ENCODE peak calls at places on chromosomes 5 and 9, in four cellular contexts. F is CD4-positive, CD25-positive, alpha-beta regulatory T cell; O is pancreas; T is transverse colon. N is an unnamed sample. For H3K4me1, the result is how much of the 10 kb centered on the place peaks cover.

GRCh38 chr5:119174578-119175163 is 103.8 kb downstream of the DMXL1 start:
- DNase-seq in T (no peak), O (no peak), F (no peak), N (peak)

GRCh38 chr5:41835625-41836024 is 34.6 kb downstream of the OXCT1 start:
- DNase-seq in T (no peak), O (no peak), F (no peak), N (no peak)

GRCh38 chr5:89003563-89004036 is 120.6 kb upstream of the MEF2C start:
- DNase-seq in T (no peak), F (no peak), O (no peak), N (no peak)

GRCh38 chr5:157182143-157182757 is 1.6 kb downstream of the ITK start:
- DNase-seq in F (no peak), O (no peak), T (no peak), N (no peak)

GRCh38 chr5:115472601-115473000 is 72.0 kb downstream of the FEM1C start:
- DNase-seq in T (no peak), O (no peak), F (no peak), N (no peak)

GRCh38 chr5:65696892-65697291 is 25.0 kb downstream of the SGTB start:
- DNase-seq in O (no peak), F (no peak), T (no peak), N (no peak)

GRCh38 chr9:120377268-120378150 is 202.5 kb downstream of the CDK5RAP2 start:
- DNase-seq in T (no peak), F (no peak), O (no peak), N (no peak)

GRCh38 chr5:14339467-14339866 is 196.3 kb downstream of the TRIO start:
- DNase-seq in O (peak), F (no peak), T (no peak), N (no peak)

GRCh38 chr5:55600536-55601208 is 65.9 kb upstream of the PLPP1 start:
- DNase-seq in T (no peak), O (no peak), F (no peak), N (no peak)

GRCh38 chr5:38528162-38528703 is 28.2 kb downstream of the LIFR start:
- DNase-seq in F (no peak), T (no peak), O (no peak), N (peak)

GRCh38 chr5:38529955-38530644 is 26.3 kb downstream of the LIFR start:
- DNase-seq in T (no peak), F (no peak), O (no peak), N (no peak)

GRCh38 chr5:38531518-38531917 is 24.9 kb downstream of the LIFR start:
- DNase-seq in O (no peak), F (no peak), T (no peak), N (no peak)

GRCh38 chr5:38524006-38524405 is 32.4 kb downstream of the LIFR start:
- DNase-seq in T (no peak), F (no peak), O (no peak), N (no peak)

DNA sequence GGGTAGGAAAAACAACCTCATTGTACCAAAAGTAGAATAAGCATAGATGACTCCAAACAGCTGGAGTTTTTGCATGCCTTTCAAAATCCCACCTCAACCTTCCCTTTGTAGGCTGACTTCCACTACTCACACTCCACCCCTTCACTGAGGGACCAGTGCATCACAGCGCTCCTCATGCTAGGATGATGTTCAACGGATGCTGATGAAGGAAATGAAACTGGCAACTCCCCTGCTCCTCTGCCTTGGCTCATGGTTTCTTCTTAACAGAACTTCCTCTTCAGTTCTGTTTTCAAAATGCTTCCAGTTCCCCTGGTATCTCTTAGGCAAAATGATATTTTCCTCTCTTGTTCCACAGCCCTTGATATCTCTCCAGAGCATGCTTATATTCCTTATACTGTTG is 29.0 kb downstream of the LIFR start:
- DNase-seq in O (no peak), F (no peak), T (no peak), N (peak)
- H3K4me1 ChIP-seq in O (under half), F (under half), T (under half), N (under half)

DNA sequence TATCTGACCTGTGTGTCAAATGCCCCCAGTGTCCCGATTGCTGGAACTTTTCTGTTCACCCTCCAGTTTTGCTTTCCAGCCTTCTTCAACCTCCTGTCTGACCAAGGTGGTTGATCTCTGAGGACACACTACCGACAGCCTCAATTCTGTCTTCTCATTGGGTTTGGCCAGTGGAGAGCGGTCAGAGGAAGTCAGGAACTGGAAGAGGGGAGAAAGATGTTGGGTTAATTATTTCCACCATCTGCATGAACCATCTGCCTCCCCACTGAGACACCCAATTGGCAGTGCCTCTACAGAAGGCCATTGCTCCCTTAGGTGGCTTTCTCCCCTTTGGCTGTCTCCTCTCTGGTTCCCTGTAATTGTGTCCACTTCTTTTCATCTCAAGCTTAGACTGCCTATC is 154.3 kb upstream of the RAI14 start:
- DNase-seq in T (no peak), F (no peak), O (no peak), N (no peak)
- H3K4me1 ChIP-seq in T (under half), F (under half), O (under half), N (under half)

GRCh38 chr5:95861858-95862561 is 39.5 kb upstream of the GLRX start:
- DNase-seq in T (no peak), F (no peak), O (no peak), N (no peak)

GRCh38 chr5:95859327-95860060 is 37.0 kb upstream of the GLRX start:
- DNase-seq in T (no peak), O (no peak), F (no peak), N (no peak)

GRCh38 chr5:95862636-95863382 is 40.3 kb upstream of the GLRX start:
- DNase-seq in T (no peak), O (no peak), F (no peak), N (no peak)

GRCh38 chr5:95863383-95863757 is 40.8 kb upstream of the GLRX start:
- DNase-seq in F (no peak), T (no peak), O (no peak), N (no peak)

DNA sequence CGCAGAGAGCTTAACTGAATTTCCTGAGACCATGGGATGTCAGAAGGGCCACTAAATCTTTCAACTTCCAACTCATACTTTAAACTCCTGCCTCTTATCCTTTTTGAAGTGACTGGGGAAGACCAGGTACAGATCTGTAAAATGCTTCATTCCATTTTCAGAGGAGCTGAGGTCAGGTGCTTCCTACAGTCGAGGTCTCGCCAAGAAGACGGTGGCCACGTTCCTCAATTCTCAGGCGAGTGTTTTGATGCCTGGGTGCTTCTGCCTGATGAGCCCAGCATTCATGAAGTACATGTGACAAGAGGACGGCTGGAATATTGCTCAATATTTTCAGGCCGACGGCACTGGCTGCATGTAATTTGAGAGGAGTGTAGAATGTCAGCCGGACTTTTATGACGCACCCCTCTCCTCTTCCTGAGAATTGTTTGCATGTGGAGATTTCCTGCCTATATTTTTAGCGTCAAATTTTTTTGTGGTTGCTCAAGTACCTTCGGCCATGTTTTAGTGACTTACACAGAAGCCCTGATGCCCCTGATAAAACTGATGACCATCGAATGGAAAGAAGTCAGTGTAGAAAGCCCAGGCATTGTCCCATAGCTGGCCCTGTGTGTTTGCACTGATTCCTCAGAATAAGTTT is 38.8 kb upstream of the GLRX start:
- DNase-seq in T (peak), O (no peak), F (no peak), N (no peak)
- H3K4me1 ChIP-seq in T (under half), O (under half), F (under half), N (under half)

GRCh38 chr9:26321935-26322334 is 570.7 kb downstream of the CAAP1 start:
- DNase-seq in F (no peak), T (no peak), O (no peak), N (no peak)

GRCh38 chr9:26331223-26331622 is 561.4 kb downstream of the CAAP1 start:
- DNase-seq in T (no peak), F (no peak), O (no peak), N (no peak)

GRCh38 chr9:26329974-26330373 is 562.6 kb downstream of the CAAP1 start:
- DNase-seq in F (no peak), T (peak), O (peak), N (no peak)

GRCh38 chr9:26324787-26325186 is 567.8 kb downstream of the CAAP1 start:
- DNase-seq in O (no peak), F (no peak), T (no peak), N (no peak)

GRCh38 chr9:26326473-26327044 is 566.0 kb downstream of the CAAP1 start:
- DNase-seq in T (peak), O (peak), F (no peak), N (peak)
- H3K4me1 ChIP-seq in T (under half), O (under half), F (under half), N (under half)

N was measured in Karpas-422.